ENCODE peak calls at places on chromosomes 13 and 19, in eight cellular contexts. U is SK-N-SH, P is ascending aorta, W is left ventricle myocardium inferior, A is gastrocnemius medialis, F is MM.1S, N is transverse colon, C is heart right ventricle. B is an unnamed sample. For H3K4me1, the result is how much of the 10 kb centered on the place peaks cover.

GRCh38 chr13:24119593-24120508 is 40.7 kb upstream of the SPATA13 start:
- DNase-seq in N (no peak), P (no peak), U (no peak), W (no peak), A (no peak), F (no peak), C (no peak), B (no peak)

GRCh38 chr13:63948045-63948444 is 2532.4 kb upstream of the PCDH20 start:
- DNase-seq in F (no peak), A (no peak), P (no peak), W (no peak), N (no peak), C (no peak), U (no peak), B (no peak)

GRCh38 chr13:20832861-20833260 is 59.1 kb upstream of the EEF1AKMT1 start:
- DNase-seq in U (no peak), W (no peak), P (no peak), F (no peak), C (no peak), A (no peak), N (no peak), B (no peak)

GRCh38 chr13:45258339-45258685 is 57.5 kb upstream of the KCTD4 start:
- DNase-seq in U (no peak), F (no peak), N (peak), W (no peak), A (no peak), P (no peak), C (no peak), B (no peak)

GRCh38 chr13:35549481-35549880 is 73.0 kb upstream of the MAB21L1 start:
- DNase-seq in C (no peak), F (no peak), A (no peak), P (no peak), N (no peak), W (no peak), U (no peak), B (no peak)

GRCh38 chr19:34228762-34229161 is 25.6 kb upstream of the GARRE1 start:
- DNase-seq in A (no peak), W (no peak), F (no peak), P (no peak), C (no peak), N (no peak), U (no peak), B (no peak)

GRCh38 chr13:21673592-21674270 is 2.9 kb downstream of the FGF9 start:
- DNase-seq in P (no peak), W (peak), A (no peak), U (peak), F (peak), C (peak), N (peak), B (no peak)

GRCh38 chr13:75993823-75994222 is 357.7 kb downstream of the LMO7 start:
- DNase-seq in W (no peak), P (no peak), N (no peak), A (no peak), C (no peak), F (no peak), U (no peak), B (no peak)

GRCh38 chr13:77696863-77697207 is 652 bp upstream of the SLAIN1 start:
- DNase-seq in F (no peak), W (no peak), U (no peak), P (no peak), A (no peak), C (no peak), N (no peak), B (no peak)

GRCh38 chr19:35059799-35060091 is 18.2 kb downstream of the HPN start:
- DNase-seq in U (no peak), P (no peak), W (no peak), A (no peak), C (no peak), N (no peak), F (no peak), B (no peak)

GRCh38 chr19:53246498-53246897 is 8.2 kb downstream of the ZNF677 start:
- DNase-seq in W (no peak), U (no peak), C (no peak), N (no peak), A (no peak), P (no peak), F (no peak), B (no peak)

GRCh38 chr13:101455863-101456262 is 3.4 kb downstream of the ITGBL1 start:
- DNase-seq in F (no peak), W (no peak), U (no peak), C (no peak), N (no peak), P (no peak), A (no peak), B (no peak)

GRCh38 chr13:34931572-34931971 is 10.5 kb upstream of the NBEA start:
- DNase-seq in W (no peak), U (no peak), A (no peak), C (no peak), N (no peak), F (no peak), P (no peak), B (no peak)

GRCh38 chr19:51772977-51773376 is 12.0 kb downstream of the FPR2 start:
- DNase-seq in C (no peak), N (no peak), A (no peak), P (no peak), U (no peak), F (no peak), W (no peak), B (no peak)

GRCh38 chr19:45256836-45257235 is 5.8 kb downstream of the MARK4 start:
- DNase-seq in P (no peak), C (no peak), A (no peak), F (no peak), N (no peak), W (no peak), U (no peak), B (no peak)

GRCh38 chr19:28103916-28104315 is 1109.0 kb downstream of the UQCRFS1 start:
- DNase-seq in C (no peak), W (no peak), A (no peak), F (no peak), P (no peak), N (no peak), U (no peak), B (no peak)

GRCh38 chr19:53102186-53102585 is 1.0 kb downstream of the ZNF160 start:
- DNase-seq in C (no peak), A (no peak), F (no peak), P (no peak), N (no peak), W (no peak), U (peak), B (no peak)

GRCh38 chr13:24681930-24682329 is 1.7 kb downstream of the ATP12A start:
- DNase-seq in C (no peak), A (no peak), P (no peak), N (no peak), W (no peak), F (no peak), U (no peak), B (no peak)

GRCh38 chr13:51782026-51782710 is 21.8 kb downstream of the DHRS12 start:
- DNase-seq in A (no peak), C (no peak), P (no peak), N (no peak), U (no peak), F (no peak), W (no peak), B (no peak)

GRCh38 chr13:82147526-82147925 is 1734.7 kb downstream of the SLITRK1 start:
- DNase-seq in C (no peak), A (no peak), W (no peak), P (no peak), F (no peak), N (no peak), U (no peak), B (no peak)

GRCh38 chr13:98284677-98285076 is 107.6 kb upstream of the RNF113B start:
- DNase-seq in P (no peak), U (no peak), A (no peak), W (no peak), N (no peak), F (no peak), C (no peak), B (no peak)

GRCh38 chr19:30686252-30686762 is 314.1 kb downstream of the ZNF536 start:
- DNase-seq in W (no peak), F (no peak), U (peak), N (no peak), C (no peak), A (no peak), P (no peak), B (no peak)

GRCh38 chr19:5012688-5013457 is 44.0 kb downstream of the KDM4B start:
- DNase-seq in C (no peak), A (no peak), P (no peak), W (no peak), F (no peak), N (no peak), U (no peak), B (no peak)

GRCh38 chr13:43087960-43088580 is 64.7 kb downstream of the DNAJC15 start:
- DNase-seq in F (peak), P (no peak), U (no peak), N (no peak), C (no peak), W (no peak), A (no peak), B (no peak)

DNA sequence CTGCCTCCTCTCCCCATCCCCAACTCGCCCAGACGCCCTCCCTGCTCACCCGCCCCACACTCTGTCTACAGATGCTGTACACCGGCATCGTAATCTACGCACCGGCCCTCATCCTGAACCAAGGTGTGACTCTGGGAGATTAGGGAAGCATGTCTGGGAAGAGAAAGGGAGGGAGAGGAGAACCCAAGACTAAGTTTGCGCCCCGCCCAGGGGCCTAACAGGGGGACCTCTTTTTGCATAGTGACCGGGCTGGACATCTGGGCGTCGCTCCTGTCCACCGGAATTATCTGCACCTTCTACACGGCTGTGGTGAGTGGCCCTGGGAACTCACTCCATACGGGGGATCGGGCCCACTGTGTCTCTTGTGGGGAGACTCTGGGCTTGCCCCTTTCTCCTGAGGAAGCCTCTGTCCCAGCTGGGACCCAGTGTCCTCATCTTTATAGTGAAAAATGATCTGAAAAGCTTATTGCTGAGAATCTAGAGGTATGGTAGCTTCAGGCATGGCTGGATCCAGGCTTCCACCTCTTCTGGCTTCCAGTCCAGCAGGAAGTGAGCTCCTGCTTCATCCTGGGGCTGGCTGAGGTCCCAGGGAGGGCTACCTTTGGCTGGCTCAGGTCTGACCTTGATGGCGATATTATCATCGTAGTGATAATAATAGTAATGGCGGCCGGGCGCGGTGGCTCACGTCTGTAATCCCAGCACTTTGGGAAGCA is 2.8 kb downstream of the SLC5A5 start:
- DNase-seq in P (no peak), F (no peak), A (no peak), U (peak), W (no peak), N (no peak), C (no peak), B (no peak)
- H3K4me3 ChIP-seq in P (no peak), F (no peak), A (no peak), U (no peak), W (no peak), N (no peak), C (no peak), B (no peak)

GRCh38 chr19:18418725-18419194 is 438 bp upstream of the SSBP4 start:
- DNase-seq in F (no peak), A (no peak), U (no peak), P (no peak), W (no peak), N (peak), C (no peak), B (peak)

GRCh38 chr19:18418034-18418724 is 1.0 kb upstream of the SSBP4 start:
- DNase-seq in C (no peak), F (no peak), A (no peak), N (no peak), W (no peak), U (no peak), P (no peak), B (no peak)

GRCh38 chr19:18416778-18417249 is 2.4 kb upstream of the SSBP4 start:
- DNase-seq in N (peak), U (peak), A (peak), F (no peak), C (peak), P (no peak), W (peak), B (peak)

GRCh38 chr19:18419195-18419698 is at the start of gene SSBP4:
- DNase-seq in W (peak), C (peak), P (no peak), U (peak), A (peak), N (peak), F (peak), B (peak)

GRCh38 chr19:18417250-18418033 is 1.8 kb upstream of the SSBP4 start:
- DNase-seq in A (no peak), P (no peak), N (peak), C (peak), W (peak), F (no peak), U (peak), B (no peak)
- H3K4me1 ChIP-seq in A (half or more), P (half or more), N (half or more), C (half or more), W (half or more), F (under half), U (under half), B (half or more)

GRCh38 chr19:2814426-2814825 is 5.2 kb upstream of the ZNF554 start:
- DNase-seq in P (no peak), A (no peak), C (no peak), W (no peak), N (no peak), F (no peak), U (peak), B (no peak)

GRCh38 chr19:2813235-2814160 is 6.2 kb upstream of the ZNF554 start:
- DNase-seq in U (peak), C (no peak), N (no peak), P (no peak), F (no peak), A (no peak), W (no peak), B (no peak)

GRCh38 chr19:2811735-2812413 is 7.8 kb upstream of the ZNF554 start:
- DNase-seq in W (no peak), F (no peak), A (peak), U (peak), C (no peak), N (peak), P (no peak), B (no peak)

GRCh38 chr19:2811221-2811722 is 8.4 kb upstream of the ZNF554 start:
- DNase-seq in C (no peak), F (no peak), W (no peak), A (no peak), N (peak), P (no peak), U (peak), B (no peak)

DNA sequence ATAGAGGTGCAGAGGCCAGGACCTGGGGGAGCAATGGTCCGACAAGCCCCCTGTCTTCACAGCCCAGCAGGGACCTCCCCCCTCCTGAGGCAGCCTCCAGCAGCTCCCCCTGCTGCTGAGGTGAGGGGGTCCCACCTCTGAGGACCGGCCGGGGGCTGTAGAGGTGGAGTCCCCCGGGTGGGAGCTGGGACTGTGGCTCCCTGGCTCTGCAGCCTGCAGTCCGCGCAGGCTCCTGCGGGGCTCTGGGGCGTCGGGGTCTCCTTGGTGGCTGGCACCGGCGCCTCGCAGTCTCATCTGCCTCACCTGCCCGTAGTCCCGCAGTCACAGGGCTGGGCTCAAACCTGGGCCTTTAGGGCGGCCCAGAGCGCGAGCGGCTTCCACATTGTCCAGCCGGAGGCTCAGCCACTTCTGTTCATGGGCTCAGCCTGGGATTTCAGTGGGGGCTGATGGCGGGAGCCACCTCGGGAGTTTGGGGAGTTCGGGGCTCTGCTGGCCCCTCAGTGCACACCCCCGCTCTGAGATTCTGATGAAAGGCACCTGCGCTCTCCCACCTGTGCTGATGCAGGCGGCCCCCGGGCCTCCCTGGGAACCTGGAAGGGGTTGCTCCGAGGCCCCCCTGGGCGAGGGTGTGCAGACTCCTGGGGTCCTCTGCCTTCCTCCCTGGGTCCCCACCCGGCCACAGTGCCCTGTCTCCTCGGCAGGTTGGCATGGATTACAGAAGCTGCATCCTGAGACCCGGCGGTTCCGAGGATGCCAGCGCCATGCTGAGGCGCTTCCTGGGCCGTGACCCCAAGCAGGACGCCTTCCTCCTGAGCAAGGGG is 7.0 kb upstream of the ZNF554 start:
- DNase-seq in N (no peak), A (no peak), W (no peak), P (no peak), C (no peak), F (no peak), U (peak), B (no peak)
- H3K4me3 ChIP-seq in N (peak), A (no peak), W (no peak), P (no peak), C (no peak), F (no peak), U (no peak), B (no peak)

GRCh38 chr19:41932259-41933130 is 4.2 kb upstream of the ERFL start:
- DNase-seq in U (peak), F (no peak), C (no peak), W (no peak), P (no peak), N (no peak), A (no peak), B (no peak)
- H3K4me1 ChIP-seq in U (under half), F (under half), C (under half), W (under half), P (under half), N (under half), A (under half), B (half or more)

GRCh38 chr19:18041054-18041453 is 33.1 kb downstream of the ARRDC2 start:
- DNase-seq in W (no peak), N (no peak), F (no peak), A (no peak), P (no peak), U (no peak), C (no peak), B (no peak)

GRCh38 chr19:18046066-18046718 is 38.2 kb downstream of the ARRDC2 start:
- DNase-seq in N (peak), A (peak), C (no peak), W (no peak), U (no peak), F (no peak), P (no peak), B (no peak)

GRCh38 chr19:18044825-18045304 is 36.9 kb downstream of the ARRDC2 start:
- DNase-seq in C (peak), U (no peak), A (peak), N (peak), W (peak), F (peak), P (peak), B (peak)

GRCh38 chr19:18049390-18049789 is 37.3 kb downstream of the IL12RB1 start:
- DNase-seq in P (peak), C (peak), W (peak), F (no peak), U (no peak), A (peak), N (peak), B (no peak)

DNA sequence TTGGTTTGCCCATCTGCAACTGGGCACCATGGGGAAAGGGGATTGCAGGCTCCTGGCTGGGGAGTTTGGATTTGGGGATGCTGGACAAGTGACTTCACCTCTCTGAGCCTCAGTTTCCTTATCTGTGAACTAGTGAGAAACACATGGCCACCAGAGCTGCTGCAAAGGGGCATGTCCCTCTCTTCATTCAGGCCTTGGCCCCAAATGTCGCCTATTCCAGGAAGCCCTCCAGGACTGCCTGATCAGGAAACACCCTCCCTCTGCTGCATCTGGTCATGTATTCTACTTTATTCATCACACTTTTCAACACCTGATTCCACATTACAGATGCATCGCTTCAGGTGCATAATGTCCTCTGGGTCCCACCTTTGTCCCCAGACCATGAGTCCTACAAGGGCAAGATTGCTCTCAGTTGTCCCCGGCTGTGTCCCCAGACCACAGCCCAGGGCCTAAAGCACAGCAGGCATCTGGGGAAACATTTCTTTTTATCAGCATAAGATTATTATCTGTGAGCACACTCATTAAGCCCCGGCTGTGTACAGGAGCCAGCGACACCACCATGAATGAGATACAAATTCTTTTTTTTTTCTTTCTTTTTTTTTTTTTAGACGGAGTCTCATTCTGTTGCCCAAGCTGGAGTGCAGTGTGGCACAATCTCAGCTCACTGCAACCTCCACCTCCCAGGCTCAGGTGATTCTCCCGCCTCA is 37.5 kb downstream of the ARRDC2 start:
- DNase-seq in P (no peak), A (no peak), C (no peak), F (peak), W (no peak), N (no peak), U (no peak), B (no peak)
- H3K4me3 ChIP-seq in P (peak), A (peak), C (peak), F (no peak), W (peak), N (peak), U (peak), B (peak)